ENCODE peak calls at places on chromosomes 6 and 20, in seven cellular contexts. M, C, W, E, K, F and P are unnamed samples.

GRCh38 chr20:8492182-8492581 is 360.1 kb downstream of the PLCB1 start:
- DNase-seq in M (peak; percentile 23), C (no peak), W (no peak), E (no peak), K (no peak), F (no peak), P (no peak)

GRCh38 chr20:15578059-15578458 is 995.2 kb downstream of the KIF16B start:
- DNase-seq in M (no peak), C (no peak), W (no peak), E (no peak), K (no peak), F (no peak), P (no peak)

GRCh38 chr20:57654363-57654997 is 34.3 kb upstream of the ZBP1 start:
- DNase-seq in M (peak; percentile 69), C (peak; percentile 58), W (peak; percentile 88), E (no peak), K (peak; percentile 60), F (peak; percentile 27), P (peak; percentile 59)

GRCh38 chr6:113129991-113130390 is 727.2 kb upstream of the MARCKS start:
- DNase-seq in M (no peak), C (no peak), W (no peak), E (no peak), K (no peak), F (no peak), P (no peak)

GRCh38 chr20:1323256-1323655 is 5.7 kb downstream of the SDCBP2 start:
- DNase-seq in M (no peak), C (no peak), W (peak; percentile 30), E (no peak), K (no peak), F (no peak), P (no peak)

GRCh38 chr6:52994031-52994788 is 874 bp downstream of the GSTA4 start:
- DNase-seq in M (peak; percentile 62), C (no peak), W (peak; percentile 71), E (no peak), K (peak; percentile 29), F (peak; percentile 32), P (peak; percentile 57)

GRCh38 chr6:2790588-2790987 is 25.4 kb downstream of the WRNIP1 start:
- DNase-seq in M (no peak), C (no peak), W (peak; percentile 88), E (no peak), K (no peak), F (no peak), P (no peak)

GRCh38 chr6:73083886-73084285 is 141.4 kb downstream of the KHDC1L start:
- DNase-seq in M (no peak), C (no peak), W (no peak), E (no peak), K (no peak), F (no peak), P (no peak)

GRCh38 chr6:133017581-133017980 is 203.2 kb downstream of the RPS12 start:
- DNase-seq in M (no peak), C (no peak), W (no peak), E (no peak), K (no peak), F (no peak), P (no peak)

GRCh38 chr6:3844097-3844463 is 5.1 kb upstream of the FAM50B start:
- DNase-seq in M (no peak), C (no peak), W (no peak), E (no peak), K (no peak), F (no peak), P (no peak)

GRCh38 chr6:119193707-119194106 is 115.2 kb upstream of the FAM184A start:
- DNase-seq in M (no peak), C (no peak), W (no peak), E (no peak), K (no peak), F (no peak), P (no peak)

GRCh38 chr6:56259682-56260081 is 12.3 kb upstream of the COL21A1 start:
- DNase-seq in M (peak; percentile 70), C (no peak), W (no peak), E (no peak), K (no peak), F (no peak), P (no peak)

GRCh38 chr6:4114123-4114522 is 21.3 kb downstream of the ECI2 start:
- DNase-seq in M (no peak), C (no peak), W (no peak), E (no peak), K (no peak), F (no peak), P (no peak)

GRCh38 chr20:34407962-34408474 is 44.9 kb downstream of the ITCH start:
- DNase-seq in M (no peak), C (no peak), W (no peak), E (no peak), K (no peak), F (no peak), P (no peak)

GRCh38 chr6:106527979-106528378 is 101.3 kb downstream of the RTN4IP1 start:
- DNase-seq in M (peak; percentile 85), C (no peak), W (no peak), E (no peak), K (no peak), F (no peak), P (no peak)

GRCh38 chr20:58293453-58293852 is 16.1 kb upstream of the RAB22A start:
- DNase-seq in M (no peak), C (no peak), W (peak; percentile 72), E (no peak), K (no peak), F (no peak), P (no peak)

GRCh38 chr6:170000071-170000843 is 248.8 kb downstream of the ERMARD start:
- DNase-seq in M (no peak), C (no peak), W (no peak), E (peak; percentile 89), K (no peak), F (no peak), P (no peak)

GRCh38 chr6:3596736-3597135 is 139.9 kb upstream of the SLC22A23 start:
- DNase-seq in M (peak; percentile 20), C (no peak), W (no peak), E (no peak), K (no peak), F (no peak), P (no peak)

GRCh38 chr20:7285918-7286556 is 518.6 kb downstream of the BMP2 start:
- DNase-seq in M (peak; percentile 88), C (peak; percentile 79), W (peak; percentile 89), E (no peak), K (peak; percentile 86), F (peak; percentile 75), P (peak; percentile 95)

DNA sequence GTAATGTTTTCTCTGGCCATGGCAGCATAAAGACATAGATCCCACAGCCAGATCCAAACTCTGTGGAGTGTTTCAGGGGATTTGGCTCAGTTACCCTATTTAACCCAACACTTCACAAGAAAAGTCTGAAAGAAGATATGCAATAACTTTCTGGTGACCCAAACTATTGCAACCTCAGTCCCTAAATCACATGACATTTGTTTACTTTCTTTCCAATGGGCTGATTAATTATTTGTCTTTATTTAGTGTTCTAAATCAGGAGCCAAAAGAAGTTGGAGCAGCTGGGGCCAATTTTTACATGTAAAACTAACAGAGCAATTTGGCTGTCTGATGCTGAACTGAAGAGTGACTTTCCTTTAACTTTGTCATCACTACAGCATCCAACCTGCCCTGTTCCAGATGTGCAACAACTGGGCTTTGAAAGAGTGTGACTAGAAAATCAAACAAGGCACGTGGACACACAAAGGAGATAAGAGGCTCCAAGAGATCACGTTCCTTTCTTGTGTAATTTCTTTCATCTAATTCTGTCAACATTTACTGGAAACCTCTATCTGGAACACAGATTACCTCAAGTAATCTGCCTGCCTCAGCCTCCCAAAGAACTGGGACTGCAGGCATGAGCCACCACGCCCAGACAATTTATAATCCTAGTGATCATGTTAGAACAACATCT is 90.8 kb downstream of the TRMT11 start:
- DNase-seq in M (no peak), C (no peak), W (no peak), E (no peak), K (peak; percentile 12), F (no peak), P (no peak)
- H3K4me1 ChIP-seq in M (no peaks in the 10 kb centered on the region), C (peaks cover 6% of the 10 kb centered on the region), W (no peaks in the 10 kb centered on the region), E (peaks cover 10% of the 10 kb centered on the region), K (no peaks in the 10 kb centered on the region), F (no peaks in the 10 kb centered on the region), P (no peaks in the 10 kb centered on the region)

GRCh38 chr6:144416244-144416643 is 131.1 kb downstream of the UTRN start:
- DNase-seq in M (no peak), C (no peak), W (no peak), E (no peak), K (no peak), F (no peak), P (no peak)

GRCh38 chr6:144417686-144418085 is 132.6 kb downstream of the UTRN start:
- DNase-seq in M (peak; percentile 49), C (no peak), W (no peak), E (no peak), K (no peak), F (no peak), P (no peak)

GRCh38 chr6:144416773-144417172 is 131.6 kb downstream of the UTRN start:
- DNase-seq in M (no peak), C (no peak), W (no peak), E (no peak), K (no peak), F (no peak), P (no peak)

GRCh38 chr6:144415014-144415413 is 129.9 kb downstream of the UTRN start:
- DNase-seq in M (peak; percentile 48), C (no peak), W (no peak), E (no peak), K (no peak), F (no peak), P (no peak)

DNA sequence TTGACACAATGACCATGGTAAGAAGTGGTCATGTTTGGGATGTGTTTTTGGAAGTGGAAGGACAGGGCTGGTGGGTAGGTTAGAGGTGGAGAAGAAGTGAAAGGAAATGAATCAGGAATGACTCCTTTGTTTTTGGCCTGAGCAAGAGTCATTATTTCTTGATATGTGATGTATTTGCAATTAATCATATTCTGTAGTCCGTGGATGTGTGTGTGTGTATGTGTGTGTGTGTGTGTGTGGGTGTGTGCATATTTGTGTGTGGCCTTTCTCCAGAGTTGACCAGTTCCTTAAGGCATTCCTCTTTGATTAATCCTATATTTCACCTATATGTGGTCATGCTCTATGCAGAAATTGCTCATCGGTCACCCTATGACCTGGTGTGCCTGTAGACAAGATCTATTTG is 130.7 kb downstream of the UTRN start:
- DNase-seq in M (peak; percentile 90), C (no peak), W (no peak), E (no peak), K (no peak), F (no peak), P (no peak)
- H3K27ac ChIP-seq in M (peak overlapping the region; percentile 73), C (no peak overlapping the region), W (no peak overlapping the region), E (no peak overlapping the region), K (no peak overlapping the region), F (no peak overlapping the region), P (no peak overlapping the region)

GRCh38 chr6:146914563-146915483 is 289.4 kb upstream of the STXBP5 start:
- DNase-seq in M (peak; percentile 98), C (no peak), W (no peak), E (no peak), K (peak; percentile 31), F (no peak), P (peak; percentile 49)
- H3K4me1 ChIP-seq in M (peaks cover 39% of the 10 kb centered on the region), C (peaks cover 6% of the 10 kb centered on the region), W (no peaks in the 10 kb centered on the region), E (peaks cover 28% of the 10 kb centered on the region), K (no peaks in the 10 kb centered on the region), F (peaks cover 5% of the 10 kb centered on the region), P (peaks cover 9% of the 10 kb centered on the region)

DNA sequence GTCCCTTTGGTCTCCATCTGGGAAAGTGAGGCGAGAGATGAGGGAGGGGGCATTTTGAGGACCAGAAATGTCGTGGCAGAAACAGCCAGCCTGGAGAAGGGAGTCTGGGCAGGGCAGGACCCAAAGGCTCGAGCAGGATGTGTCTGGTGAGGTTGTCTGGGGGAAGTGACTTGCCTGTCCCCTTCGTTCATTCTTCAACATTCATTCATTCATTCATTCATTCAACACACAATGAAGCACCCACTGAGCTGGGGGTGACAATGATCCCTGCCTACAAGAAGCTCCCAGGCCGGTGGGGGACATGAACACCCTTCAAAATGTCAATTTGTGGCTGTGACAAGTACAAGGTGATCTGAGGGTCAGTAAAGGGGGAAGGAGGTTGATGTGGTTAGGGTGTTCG is 80.6 kb downstream of the CEBPB start:
- DNase-seq in M (no peak), C (no peak), W (no peak), E (no peak), K (no peak), F (no peak), P (no peak)
- H3K27ac ChIP-seq in M (no peak overlapping the region), C (no peak overlapping the region), W (no peak overlapping the region), E (peak overlapping the region; percentile 86), K (no peak overlapping the region), F (peak overlapping the region; percentile 78), P (peak overlapping the region; percentile 8)